ENCODE peak calls at places on chromosomes 16 and 17, in four cellular contexts. U, A, M and Y are unnamed samples.
A peak's percentile ranks its signal among the peaks of the same experiment; 100 is the strongest.

GRCh38 chr16:30030841-30031413 is at the start of gene TLCD3B:
- DNase-seq in U (no peak), A (no peak), M (no peak), Y (no peak)

GRCh38 chr17:7323731-7324437 is 5.3 kb downstream of the NEURL4 start:
- DNase-seq in U (peak; percentile 58), A (peak; percentile 54), M (peak; percentile 78), Y (peak; percentile 78)

GRCh38 chr17:78497115-78497540 is 80.1 kb downstream of the DNAH17 start:
- DNase-seq in U (peak; percentile 83), A (peak; percentile 37), M (peak; percentile 86), Y (peak; percentile 82)

GRCh38 chr17:40615295-40615988 is 32.2 kb downstream of the SMARCE1 start:
- DNase-seq in U (peak; percentile 56), A (peak; percentile 41), M (peak; percentile 71), Y (no peak)

GRCh38 chr17:64641499-64641898 is 20.6 kb downstream of the SMURF2 start:
- DNase-seq in U (no peak), A (no peak), M (no peak), Y (no peak)

GRCh38 chr17:4903051-4903818 is at the start of gene CHRNE:
- DNase-seq in U (peak; percentile 82), A (peak; percentile 70), M (peak; percentile 63), Y (no peak)

GRCh38 chr17:55690105-55690508 is 32.6 kb downstream of the TMEM100 start:
- DNase-seq in U (no peak), A (no peak), M (no peak), Y (no peak)

GRCh38 chr17:67289174-67289876 is 44.3 kb upstream of the HELZ start:
- DNase-seq in U (peak; percentile 41), A (no peak), M (peak; percentile 91), Y (peak; percentile 90)

GRCh38 chr17:69874220-69874670 is 200.8 kb upstream of the KCNJ16 start:
- DNase-seq in U (no peak), A (no peak), M (no peak), Y (no peak)

GRCh38 chr16:13957197-13958078 is 37.5 kb downstream of the ERCC4 start:
- DNase-seq in U (peak; percentile 75), A (no peak), M (peak; percentile 80), Y (peak; percentile 82)

GRCh38 chr16:81623365-81624102 is 155.6 kb upstream of the PLCG2 start:
- DNase-seq in U (no peak), A (peak; percentile 45), M (no peak), Y (no peak)

GRCh38 chr17:79028496-79029326 is 4.7 kb downstream of the C1QTNF1 start:
- DNase-seq in U (no peak), A (no peak), M (no peak), Y (no peak)

GRCh38 chr17:74990581-74991105 is 3.2 kb downstream of the CDR2L start:
- DNase-seq in U (no peak), A (no peak), M (peak; percentile 30), Y (no peak)

GRCh38 chr17:82952019-82952418 is 112.2 kb upstream of the ZNF750 start:
- DNase-seq in U (peak; percentile 12), A (no peak), M (peak; percentile 14), Y (no peak)

GRCh38 chr17:79051306-79051705 is 23.3 kb upstream of the ENGASE start:
- DNase-seq in U (no peak), A (no peak), M (no peak), Y (no peak)

GRCh38 chr17:50634915-50635719 is 436 bp downstream of the ABCC3 start:
- DNase-seq in U (no peak), A (no peak), M (no peak), Y (peak; percentile 57)

GRCh38 chr17:14918540-14918939 is 346.6 kb downstream of the PMP22 start:
- DNase-seq in U (no peak), A (no peak), M (no peak), Y (no peak)

GRCh38 chr16:15513169-15513568 is 78.8 kb downstream of the BMERB1 start:
- DNase-seq in U (no peak), A (no peak), M (no peak), Y (no peak)

GRCh38 chr17:71824671-71825070 is 296.1 kb upstream of the SOX9 start:
- DNase-seq in U (no peak), A (no peak), M (no peak), Y (no peak)

GRCh38 chr16:87407511-87408112 is 15.5 kb downstream of the MAP1LC3B start:
- DNase-seq in U (peak; percentile 81), A (no peak), M (no peak), Y (no peak)

GRCh38 chr16:60438894-60439293 is 1597.3 kb downstream of the CDH8 start:
- DNase-seq in U (no peak), A (no peak), M (no peak), Y (no peak)

GRCh38 chr16:60274431-60275017 is 1540.4 kb upstream of the GOT2 start:
- DNase-seq in U (no peak), A (no peak), M (no peak), Y (no peak)

GRCh38 chr16:20628213-20628612 is 52.0 kb upstream of the ACSM2B start:
- DNase-seq in U (no peak), A (no peak), M (no peak), Y (no peak)

GRCh38 chr17:57170866-57171265 is 85.5 kb upstream of the MSI2 start:
- DNase-seq in U (no peak), A (no peak), M (no peak), Y (no peak)

GRCh38 chr17:80504671-80505413 is 28.4 kb upstream of the NPTX1 start:
- DNase-seq in U (no peak), A (no peak), M (no peak), Y (no peak)

GRCh38 chr16:49521706-49522325 is 148.2 kb downstream of the C16orf78 start:
- DNase-seq in U (no peak), A (no peak), M (no peak), Y (no peak)

GRCh38 chr16:11308493-11309283 is 27.6 kb upstream of the PRM1 start:
- DNase-seq in U (peak; percentile 46), A (no peak), M (no peak), Y (no peak)

GRCh38 chr17:73394523-73395450 is 83.0 kb upstream of the CDC42EP4 start:
- DNase-seq in U (no peak), A (no peak), M (no peak), Y (peak; percentile 48)

GRCh38 chr17:34241062-34241461 is 14.0 kb upstream of the CCL2 start:
- DNase-seq in U (no peak), A (no peak), M (peak; percentile 87), Y (peak; percentile 89)

GRCh38 chr17:59178266-59178665 is 22.7 kb downstream of the PRR11 start:
- DNase-seq in U (no peak), A (no peak), M (no peak), Y (no peak)

GRCh38 chr16:46762583-46762982 is 14.4 kb upstream of the MYLK3 start:
- DNase-seq in U (no peak), A (no peak), M (no peak), Y (no peak)

GRCh38 chr17:50139950-50140885 is 10.3 kb upstream of the SAMD14 start:
- DNase-seq in U (peak; percentile 87), A (peak; percentile 75), M (peak; percentile 91), Y (peak; percentile 93)

GRCh38 chr16:86575095-86575685 is 3.2 kb upstream of the FOXL1 start:
- DNase-seq in U (no peak), A (no peak), M (no peak), Y (no peak)

GRCh38 chr16:23152386-23153178 is 3.3 kb upstream of the USP31 start:
- DNase-seq in U (no peak), A (no peak), M (no peak), Y (no peak)

GRCh38 chr17:17156511-17156910 is 49.6 kb downstream of the PLD6 start:
- DNase-seq in U (no peak), A (no peak), M (no peak), Y (no peak)